ENCODE peak calls at places on chromosomes 7 and 10, in eight cellular contexts. Y is thoracic aorta, G is pancreas, N is IMR-90, V is SJSA1, H is psoas muscle, I is epithelial cell of prostate, Q is upper lobe of right lung. S is an unnamed sample.

GRCh38 chr7:20164420-20165145 is 52.6 kb downstream of the MACC1 start:
- DNase-seq in H (no peak), Q (no peak), Y (no peak), I (no peak), V (no peak), N (no peak), G (no peak), S (no peak)

GRCh38 chr7:65379318-65379717 is 5.7 kb downstream of the ZNF92 start:
- DNase-seq in I (no peak), Y (no peak), G (no peak), Q (no peak), V (no peak), H (no peak), N (peak), S (peak)

GRCh38 chr10:79505771-79506351 is 6.5 kb upstream of the EIF5AL1 start:
- DNase-seq in N (no peak), H (no peak), Q (no peak), G (no peak), V (no peak), I (no peak), Y (no peak), S (no peak)

GRCh38 chr10:70052462-70053211 is at the start of gene MACROH2A2:
- DNase-seq in G (peak), V (peak), Y (no peak), H (peak), I (peak), N (peak), Q (peak), S (peak)

GRCh38 chr10:67783576-67784294 is 54.3 kb downstream of the DNAJC12 start:
- DNase-seq in I (no peak), Q (no peak), H (no peak), N (no peak), Y (no peak), G (no peak), V (no peak), S (no peak)

GRCh38 chr7:66330961-66331360 is 125.8 kb downstream of the TPST1 start:
- DNase-seq in V (no peak), Y (no peak), I (no peak), G (no peak), N (peak), H (peak), Q (no peak), S (peak)

GRCh38 chr10:68402271-68402670 is 4.8 kb downstream of the RUFY2 start:
- DNase-seq in G (no peak), Y (no peak), I (no peak), N (peak), V (no peak), H (no peak), Q (no peak), S (no peak)

GRCh38 chr10:29130190-29130673 is 158.6 kb upstream of the LYZL1 start:
- DNase-seq in Y (no peak), V (peak), G (no peak), N (peak), Q (no peak), I (no peak), H (no peak), S (no peak)

GRCh38 chr7:28573059-28573553 is 160.8 kb downstream of the CREB5 start:
- DNase-seq in N (peak), V (no peak), I (no peak), Y (no peak), H (no peak), G (peak), Q (no peak), S (no peak)

GRCh38 chr7:2719007-2719406 is 31.0 kb downstream of the AMZ1 start:
- DNase-seq in N (no peak), V (no peak), H (no peak), I (no peak), Q (no peak), Y (no peak), G (peak), S (no peak)

GRCh38 chr7:133056370-133057238 is 25.3 kb downstream of the CHCHD3 start:
- DNase-seq in Q (no peak), Y (no peak), N (no peak), G (no peak), I (no peak), H (no peak), V (no peak), S (no peak)

GRCh38 chr10:124745678-124746077 is 1.5 kb upstream of the FAM53B start:
- DNase-seq in V (peak), Y (no peak), G (no peak), I (peak), H (no peak), N (peak), Q (no peak), S (no peak)

GRCh38 chr10:17200885-17201164 is 647 bp downstream of the TRDMT1 start:
- DNase-seq in I (no peak), G (no peak), H (peak), Y (no peak), Q (no peak), N (peak), V (no peak), S (no peak)

GRCh38 chr10:11673346-11674330 is 62.2 kb upstream of the USP6NL start:
- DNase-seq in V (no peak), Y (no peak), H (no peak), Q (no peak), G (no peak), N (no peak), I (no peak), S (no peak)

GRCh38 chr7:722847-723246 is 3.7 kb upstream of the DNAAF5 start:
- DNase-seq in Q (no peak), N (no peak), H (no peak), Y (no peak), G (no peak), I (no peak), V (no peak), S (no peak)

GRCh38 chr10:123093489-123093888 is 42.3 kb upstream of the HMX3 start:
- DNase-seq in Q (no peak), I (no peak), Y (no peak), V (no peak), N (no peak), H (no peak), G (no peak), S (no peak)

GRCh38 chr10:48607356-48608278 is 2.7 kb upstream of the ARHGAP22 start:
- DNase-seq in G (no peak), Y (no peak), I (no peak), N (peak), H (no peak), Q (no peak), V (no peak), S (no peak)

GRCh38 chr7:3282457-3282856 is 18.6 kb upstream of the SDK1 start:
- DNase-seq in H (peak), Y (no peak), G (no peak), I (no peak), V (no peak), Q (no peak), N (no peak), S (no peak)

GRCh38 chr10:101040851-101041250 is 9.8 kb downstream of the SFXN3 start:
- DNase-seq in H (no peak), G (no peak), N (no peak), V (no peak), Y (no peak), Q (no peak), I (no peak), S (no peak)

GRCh38 chr10:101035916-101036702 is 5.1 kb downstream of the SFXN3 start:
- DNase-seq in I (no peak), Q (no peak), Y (no peak), V (no peak), G (no peak), N (no peak), H (no peak), S (no peak)

GRCh38 chr10:101040061-101040460 is 9.0 kb downstream of the SFXN3 start:
- DNase-seq in H (no peak), G (no peak), Q (no peak), Y (no peak), N (no peak), I (no peak), V (no peak), S (no peak)

GRCh38 chr10:101036726-101037125 is 5.7 kb downstream of the SFXN3 start:
- DNase-seq in Q (no peak), V (no peak), H (no peak), G (no peak), N (no peak), Y (no peak), I (no peak), S (no peak)

DNA sequence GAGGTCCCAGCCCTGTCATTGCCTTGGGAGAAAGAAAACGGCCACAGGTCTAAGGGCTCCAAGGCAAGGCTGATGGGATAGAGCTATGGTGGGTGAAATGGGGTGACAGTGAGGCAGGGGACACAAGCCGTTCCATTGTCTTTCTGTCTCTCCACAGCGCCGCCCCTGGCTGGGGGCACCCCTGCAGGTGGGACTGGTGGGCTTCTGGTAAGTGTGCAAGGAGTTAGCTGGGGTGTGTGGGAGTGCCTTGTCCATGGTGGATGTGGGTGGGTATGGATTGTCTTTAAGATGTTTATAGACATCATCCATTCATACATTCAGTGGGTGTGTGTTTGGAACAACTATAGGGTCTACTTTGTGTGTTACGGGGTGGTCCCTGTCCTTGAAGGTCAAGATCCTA is 7.5 kb downstream of the SFXN3 start:
- DNase-seq in N (no peak), H (no peak), V (no peak), Y (no peak), G (no peak), Q (no peak), I (no peak), S (no peak)
- H3K27ac ChIP-seq in N (no peak), H (no peak), V (no peak), Y (no peak), G (no peak), Q (no peak), I (no peak), S (no peak)

GRCh38 chr7:92622680-92623079 is 32.5 kb upstream of the FAM133B start:
- DNase-seq in Y (no peak), G (no peak), V (no peak), Q (no peak), I (no peak), N (no peak), H (no peak), S (no peak)

GRCh38 chr7:92623544-92623943 is 33.4 kb upstream of the FAM133B start:
- DNase-seq in V (no peak), N (no peak), Y (no peak), I (no peak), G (no peak), Q (no peak), H (no peak), S (no peak)

GRCh38 chr7:92624298-92624996 is 34.3 kb upstream of the FAM133B start:
- DNase-seq in Q (no peak), N (no peak), G (no peak), Y (no peak), V (no peak), I (no peak), H (no peak), S (no peak)

GRCh38 chr7:92621641-92622429 is 31.6 kb upstream of the FAM133B start:
- DNase-seq in I (peak), Q (no peak), N (no peak), Y (no peak), V (peak), G (no peak), H (no peak), S (no peak)

DNA sequence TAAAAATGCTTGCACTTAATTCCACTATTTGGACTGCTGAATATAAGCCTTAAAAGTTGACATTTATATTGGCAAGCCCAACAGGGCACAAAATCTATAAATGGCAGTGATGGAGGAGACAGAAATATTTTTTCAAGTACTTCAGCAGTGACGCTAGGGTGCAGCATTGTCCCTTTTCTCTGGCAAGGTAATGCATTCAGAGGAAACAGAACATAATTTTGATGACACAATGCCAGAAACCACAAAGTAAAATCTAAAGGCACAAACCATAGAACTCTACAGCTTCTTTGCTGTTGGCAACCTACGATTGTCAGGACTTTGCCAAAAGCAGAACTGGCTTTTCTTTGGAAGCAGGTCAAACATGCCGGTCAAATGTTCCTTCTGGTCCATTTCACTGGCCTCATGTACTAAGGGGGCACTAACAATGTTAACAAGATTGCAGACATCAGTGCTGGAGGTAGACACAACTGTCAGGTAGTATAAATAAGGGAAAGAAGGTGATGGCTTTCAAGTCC is 30.9 kb upstream of the FAM133B start:
- DNase-seq in Y (no peak), G (no peak), V (peak), I (peak), N (peak), Q (no peak), H (peak), S (no peak)
- H3K27ac ChIP-seq in Y (peak), G (no peak), V (peak), I (peak), N (peak), Q (peak), H (peak), S (peak)

GRCh38 chr7:6163402-6163801 is 109.0 kb downstream of the CYTH3 start:
- DNase-seq in H (no peak), V (no peak), Q (peak), I (no peak), Y (no peak), G (no peak), N (no peak), S (no peak)
- H3K27ac ChIP-seq in H (peak), V (no peak), Q (no peak), I (no peak), Y (peak), G (no peak), N (no peak), S (no peak)

DNA sequence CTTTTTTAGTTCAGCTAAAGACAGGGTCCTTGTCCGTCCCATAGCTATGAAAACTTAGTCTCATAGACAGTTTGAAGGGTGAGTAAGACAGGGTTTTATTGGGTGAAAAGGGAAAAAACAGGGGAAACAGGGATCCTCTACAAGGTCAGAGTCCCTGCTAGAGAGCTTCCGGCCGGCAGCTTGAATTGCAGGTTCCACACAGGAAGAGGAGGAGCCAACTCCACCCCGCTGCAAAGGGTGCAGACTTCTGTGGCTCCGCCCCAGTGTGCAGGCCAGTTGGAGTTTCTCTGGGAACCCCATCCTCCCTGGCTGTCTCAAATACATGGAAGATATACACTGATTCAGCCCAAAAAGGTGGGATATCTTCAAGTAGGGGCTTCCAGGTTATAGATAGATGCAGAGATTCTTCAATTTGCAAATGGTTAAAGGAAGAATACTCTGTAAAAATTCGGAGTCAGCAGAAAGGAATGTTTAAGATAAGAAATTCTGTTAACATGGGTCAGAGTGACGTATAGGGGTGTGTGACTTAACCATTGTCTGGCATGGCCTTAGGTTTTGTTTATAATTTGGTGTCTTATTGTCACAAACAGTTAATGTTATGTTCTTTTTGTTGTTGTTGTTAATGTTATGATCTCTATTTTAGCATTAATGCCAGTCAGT is 34.6 kb upstream of the HECW1 start:
- DNase-seq in I (no peak), G (no peak), Q (no peak), N (peak), H (no peak), V (peak), Y (no peak), S (no peak)
- H3K27ac ChIP-seq in I (no peak), G (no peak), Q (no peak), N (no peak), H (no peak), V (no peak), Y (no peak), S (no peak)

S was measured in caudate nucleus.